ENCODE peak calls at places on chromosome 10, in six cellular contexts. P is brain microvascular endothelial cell, Y is choroid plexus epithelial cell, Z is ovary, M is EH, E is SK-N-SH. G is an unnamed sample.

GRCh38 chr10:22629843-22630228 is 84.5 kb downstream of the PIP4K2A start:
- DNase-seq in P (no peak), Y (no peak), Z (no peak), M (no peak), E (no peak), G (no peak)

GRCh38 chr10:59433720-59434428 is 71.5 kb upstream of the FAM13C start:
- DNase-seq in P (peak; percentile 11), Y (peak; percentile 4), Z (no peak), M (no peak), E (no peak), G (no peak)

GRCh38 chr10:80582561-80582960 is 44.9 kb downstream of the SH2D4B start:
- DNase-seq in P (no peak), Y (no peak), Z (no peak), M (no peak), E (no peak), G (no peak)

GRCh38 chr10:22315455-22316285 is 518 bp upstream of the COMMD3 start:
- DNase-seq in P (no peak), Y (peak; percentile 15), Z (no peak), M (no peak), E (peak; percentile 24), G (no peak)

GRCh38 chr10:120945801-120946302 is 94.7 kb downstream of the WDR11 start:
- DNase-seq in P (no peak), Y (no peak), Z (no peak), M (no peak), E (no peak), G (peak; percentile 84)

GRCh38 chr10:131652416-131652815 is 248.4 kb upstream of the PPP2R2D start:
- DNase-seq in P (no peak), Y (no peak), Z (no peak), M (no peak), E (no peak), G (no peak)

GRCh38 chr10:43238462-43238861 is 28.4 kb downstream of the RASGEF1A start:
- DNase-seq in P (no peak), Y (no peak), Z (no peak), M (no peak), E (no peak), G (peak; percentile 22)

GRCh38 chr10:26413375-26413774 is 24.8 kb upstream of the APBB1IP start:
- DNase-seq in P (no peak), Y (no peak), Z (no peak), M (no peak), E (no peak), G (no peak)

GRCh38 chr10:44344727-44345126 is 40.2 kb downstream of the CXCL12 start:
- DNase-seq in P (no peak), Y (no peak), Z (no peak), M (no peak), E (no peak), G (no peak)

GRCh38 chr10:114869500-114869899 is 47.9 kb downstream of the FHIP2A start:
- DNase-seq in P (peak; percentile 44), Y (peak; percentile 92), Z (no peak), M (peak; percentile 85), E (no peak), G (no peak)

GRCh38 chr10:3708830-3709229 is 76.2 kb downstream of the KLF6 start:
- DNase-seq in P (peak; percentile 50), Y (no peak), Z (no peak), M (peak; percentile 33), E (peak; percentile 42), G (no peak)

GRCh38 chr10:62650411-62650810 is 154.1 kb upstream of the ADO start:
- DNase-seq in P (no peak), Y (no peak), Z (no peak), M (no peak), E (no peak), G (no peak)

GRCh38 chr10:76962851-76963250 is 674.8 kb downstream of the KCNMA1 start:
- DNase-seq in P (no peak), Y (no peak), Z (no peak), M (peak; percentile 62), E (peak; percentile 19), G (no peak)